ENCODE peak calls at places on chromosome 10, in six cellular contexts. One of them, this sample, is unnamed. For H3K36me3, the result is how much of the 10 kb centered on the place peaks cover.

GRCh38 chr10:58512470-58513188 is at the start of gene BICC1:
- DNase-seq in GM23338: peak
- DNase-seq in SJSA1: no peak
- DNase-seq in cardiac muscle cell: peak
- DNase-seq in uterus: peak
- DNase-seq in K562: no peak
- DNase-seq in this sample: no peak

GRCh38 chr10:47118326-47118725 is 181.7 kb upstream of the GDF10 start:
- DNase-seq in K562: no peak
- DNase-seq in SJSA1: no peak
- DNase-seq in GM23338: no peak
- DNase-seq in cardiac muscle cell: no peak
- DNase-seq in uterus: no peak
- DNase-seq in this sample: no peak

GRCh38 chr10:103595933-103596726 is 102.6 kb downstream of the NEURL1 start:
- DNase-seq in GM23338: no peak
- DNase-seq in cardiac muscle cell: no peak
- DNase-seq in uterus: peak
- DNase-seq in K562: no peak
- DNase-seq in SJSA1: no peak
- DNase-seq in this sample: no peak

GRCh38 chr10:125911145-125911544 is 14.8 kb downstream of the FANK1 start:
- DNase-seq in uterus: no peak
- DNase-seq in K562: no peak
- DNase-seq in SJSA1: no peak
- DNase-seq in cardiac muscle cell: no peak
- DNase-seq in GM23338: no peak
- DNase-seq in this sample: no peak

GRCh38 chr10:99740261-99740660 is 8.2 kb downstream of the CUTC start:
- DNase-seq in GM23338: no peak
- DNase-seq in SJSA1: no peak
- DNase-seq in K562: no peak
- DNase-seq in uterus: no peak
- DNase-seq in cardiac muscle cell: no peak
- DNase-seq in this sample: no peak

GRCh38 chr10:48932831-48933670 is 6.6 kb downstream of the LRRC18 start:
- DNase-seq in SJSA1: peak
- DNase-seq in K562: no peak
- DNase-seq in uterus: no peak
- DNase-seq in cardiac muscle cell: no peak
- DNase-seq in GM23338: no peak
- DNase-seq in this sample: no peak

GRCh38 chr10:35995515-35995914 is 353.4 kb upstream of the FZD8 start:
- DNase-seq in SJSA1: no peak
- DNase-seq in GM23338: peak
- DNase-seq in uterus: no peak
- DNase-seq in cardiac muscle cell: no peak
- DNase-seq in K562: no peak
- DNase-seq in this sample: no peak

GRCh38 chr10:86535057-86535882 is 13.7 kb upstream of the WAPL start:
- DNase-seq in SJSA1: no peak
- DNase-seq in cardiac muscle cell: peak
- DNase-seq in K562: peak
- DNase-seq in GM23338: peak
- DNase-seq in uterus: peak
- DNase-seq in this sample: peak

GRCh38 chr10:130621231-130621775 is 485.1 kb downstream of the GLRX3 start:
- DNase-seq in SJSA1: no peak
- DNase-seq in GM23338: no peak
- DNase-seq in cardiac muscle cell: no peak
- DNase-seq in K562: no peak
- DNase-seq in uterus: no peak
- DNase-seq in this sample: no peak

GRCh38 chr10:15453462-15453861 is 82.4 kb upstream of the FAM171A1 start:
- DNase-seq in uterus: no peak
- DNase-seq in GM23338: no peak
- DNase-seq in K562: no peak
- DNase-seq in cardiac muscle cell: no peak
- DNase-seq in SJSA1: no peak
- DNase-seq in this sample: no peak

GRCh38 chr10:3484306-3485187 is 300.5 kb downstream of the KLF6 start:
- DNase-seq in cardiac muscle cell: peak
- DNase-seq in K562: no peak
- DNase-seq in GM23338: no peak
- DNase-seq in SJSA1: peak
- DNase-seq in uterus: no peak
- DNase-seq in this sample: no peak

GRCh38 chr10:91587710-91588638 is 44.9 kb downstream of the PPP1R3C start:
- DNase-seq in SJSA1: peak
- DNase-seq in cardiac muscle cell: peak
- DNase-seq in K562: peak
- DNase-seq in GM23338: no peak
- DNase-seq in uterus: peak
- DNase-seq in this sample: no peak

GRCh38 chr10:116696919-116697318 is 45.4 kb downstream of the HSPA12A start:
- DNase-seq in GM23338: no peak
- DNase-seq in uterus: no peak
- DNase-seq in K562: no peak
- DNase-seq in SJSA1: no peak
- DNase-seq in cardiac muscle cell: no peak
- DNase-seq in this sample: no peak

GRCh38 chr10:113475381-113475807 is 77.5 kb upstream of the HABP2 start:
- DNase-seq in cardiac muscle cell: peak
- DNase-seq in GM23338: no peak
- DNase-seq in SJSA1: no peak
- DNase-seq in K562: no peak
- DNase-seq in uterus: no peak
- DNase-seq in this sample: no peak

GRCh38 chr10:72338180-72338579 is 16.5 kb downstream of the DNAJB12 start:
- DNase-seq in K562: no peak
- DNase-seq in uterus: no peak
- DNase-seq in cardiac muscle cell: no peak
- DNase-seq in SJSA1: no peak
- DNase-seq in GM23338: no peak
- DNase-seq in this sample: no peak
- H3K36me3 ChIP-seq in K562: half or more
- H3K36me3 ChIP-seq in uterus: under half
- H3K36me3 ChIP-seq in cardiac muscle cell: under half
- H3K36me3 ChIP-seq in SJSA1: half or more
- H3K36me3 ChIP-seq in GM23338: under half
- H3K36me3 ChIP-seq in this sample: half or more

GRCh38 chr10:7411671-7412481 is 1.0 kb upstream of the SFMBT2 start:
- DNase-seq in SJSA1: no peak
- DNase-seq in K562: no peak
- DNase-seq in cardiac muscle cell: no peak
- DNase-seq in uterus: peak
- DNase-seq in GM23338: peak
- DNase-seq in this sample: no peak

GRCh38 chr10:7410306-7410799 is 481 bp downstream of the SFMBT2 start:
- DNase-seq in SJSA1: no peak
- DNase-seq in K562: peak
- DNase-seq in uterus: peak
- DNase-seq in cardiac muscle cell: peak
- DNase-seq in GM23338: peak
- DNase-seq in this sample: no peak

GRCh38 chr10:7410800-7411670 is at the start of gene SFMBT2:
- DNase-seq in cardiac muscle cell: peak
- DNase-seq in SJSA1: peak
- DNase-seq in GM23338: peak
- DNase-seq in uterus: peak
- DNase-seq in K562: peak
- DNase-seq in this sample: peak

GRCh38 chr10:7409732-7410168 is 1.1 kb downstream of the SFMBT2 start:
- DNase-seq in GM23338: no peak
- DNase-seq in SJSA1: no peak
- DNase-seq in cardiac muscle cell: no peak
- DNase-seq in uterus: no peak
- DNase-seq in K562: no peak
- DNase-seq in this sample: no peak

GRCh38 chr10:7412482-7413251 is 1.8 kb upstream of the SFMBT2 start:
- DNase-seq in cardiac muscle cell: no peak
- DNase-seq in K562: no peak
- DNase-seq in SJSA1: no peak
- DNase-seq in GM23338: peak
- DNase-seq in uterus: peak
- DNase-seq in this sample: no peak
- H3K4me3 ChIP-seq in cardiac muscle cell: peak
- H3K4me3 ChIP-seq in K562: no peak
- H3K4me3 ChIP-seq in SJSA1: no peak
- H3K4me3 ChIP-seq in GM23338: peak
- H3K4me3 ChIP-seq in uterus: no peak
- H3K4me3 ChIP-seq in this sample: peak

DNA sequence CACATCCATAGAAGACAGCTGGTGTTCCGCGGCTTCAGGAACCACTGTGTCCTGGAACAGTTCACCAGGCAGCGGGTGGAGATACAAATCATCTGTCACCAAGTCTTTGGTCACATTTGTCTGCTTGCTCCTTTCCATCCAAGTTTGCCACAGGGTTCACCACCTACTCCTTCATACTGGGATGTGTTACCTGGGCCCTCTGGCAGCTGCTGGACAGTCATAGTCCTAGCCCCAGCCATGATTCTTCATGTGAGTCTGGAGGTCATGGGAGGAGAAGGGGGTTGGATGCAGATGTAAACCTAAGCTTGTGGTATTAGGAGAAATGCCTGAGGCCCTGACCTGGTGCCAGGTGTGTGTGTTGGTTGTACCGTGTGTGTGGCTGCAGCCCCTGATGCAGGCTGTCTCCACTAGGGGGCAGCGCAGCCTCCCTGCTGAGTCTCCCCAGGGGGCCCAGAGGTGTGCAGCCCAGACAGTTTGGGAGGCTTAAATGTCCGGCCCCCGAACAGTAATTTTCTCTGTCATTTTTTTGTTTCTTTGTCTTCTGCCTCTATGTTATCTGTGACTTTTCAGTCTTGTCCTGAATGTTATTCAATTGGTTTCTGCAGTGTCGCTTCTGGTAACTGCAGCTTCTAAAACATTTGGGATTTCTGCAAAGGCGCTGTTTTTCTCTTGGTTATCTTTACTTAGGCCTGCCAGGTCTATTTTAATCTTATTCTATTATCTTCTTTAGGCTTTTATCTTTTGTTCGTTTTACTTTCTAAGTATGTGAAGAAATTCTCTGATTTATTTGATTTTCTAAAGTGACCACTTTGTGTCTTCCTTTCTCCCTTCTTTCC is 14.8 kb downstream of the NPS start:
- DNase-seq in K562: peak
- DNase-seq in SJSA1: peak
- DNase-seq in uterus: no peak
- DNase-seq in cardiac muscle cell: no peak
- DNase-seq in GM23338: peak
- DNase-seq in this sample: no peak
- H3K36me3 ChIP-seq in K562: under half
- H3K36me3 ChIP-seq in SJSA1: under half
- H3K36me3 ChIP-seq in uterus: under half
- H3K36me3 ChIP-seq in cardiac muscle cell: under half
- H3K36me3 ChIP-seq in GM23338: under half
- H3K36me3 ChIP-seq in this sample: under half

DNA sequence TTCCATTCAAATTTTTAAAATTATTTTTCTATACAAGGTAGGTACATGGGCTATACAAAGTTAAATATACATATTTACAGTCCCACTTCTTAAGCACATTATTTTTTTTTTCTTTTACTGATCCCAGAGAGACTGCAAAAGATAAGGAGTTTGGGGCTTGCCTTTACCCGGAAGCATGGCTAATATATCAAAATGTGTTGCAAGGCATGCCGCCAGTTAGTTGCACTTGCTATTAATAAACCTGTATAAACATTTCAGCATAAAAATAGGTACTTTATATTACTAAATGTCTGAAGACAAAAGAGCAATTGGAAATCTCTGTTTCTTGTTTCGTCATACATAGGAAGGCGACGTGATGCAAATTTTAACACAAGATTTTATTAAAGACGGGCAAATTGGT is 21.5 kb upstream of the PDLIM1 start:
- DNase-seq in GM23338: no peak
- DNase-seq in cardiac muscle cell: peak
- DNase-seq in K562: no peak
- DNase-seq in SJSA1: no peak
- DNase-seq in uterus: no peak
- DNase-seq in this sample: peak
- H3K4me3 ChIP-seq in GM23338: no peak
- H3K4me3 ChIP-seq in cardiac muscle cell: no peak
- H3K4me3 ChIP-seq in K562: no peak
- H3K4me3 ChIP-seq in SJSA1: no peak
- H3K4me3 ChIP-seq in uterus: no peak
- H3K4me3 ChIP-seq in this sample: no peak

GRCh38 chr10:42513921-42514320 is 124.4 kb downstream of the ZNF33B start:
- DNase-seq in cardiac muscle cell: no peak
- DNase-seq in GM23338: no peak
- DNase-seq in SJSA1: no peak
- DNase-seq in uterus: no peak
- DNase-seq in K562: no peak
- DNase-seq in this sample: no peak

GRCh38 chr10:42519079-42519478 is 119.3 kb downstream of the ZNF33B start:
- DNase-seq in GM23338: no peak
- DNase-seq in uterus: no peak
- DNase-seq in SJSA1: no peak
- DNase-seq in cardiac muscle cell: no peak
- DNase-seq in K562: no peak
- DNase-seq in this sample: no peak

GRCh38 chr10:42523098-42523497 is 115.3 kb downstream of the ZNF33B start:
- DNase-seq in uterus: no peak
- DNase-seq in SJSA1: no peak
- DNase-seq in GM23338: no peak
- DNase-seq in cardiac muscle cell: no peak
- DNase-seq in K562: no peak
- DNase-seq in this sample: no peak

GRCh38 chr10:42519761-42520460 is 118.5 kb downstream of the ZNF33B start:
- DNase-seq in K562: no peak
- DNase-seq in SJSA1: no peak
- DNase-seq in cardiac muscle cell: no peak
- DNase-seq in uterus: no peak
- DNase-seq in GM23338: peak
- DNase-seq in this sample: no peak
- H3K36me3 ChIP-seq in K562: under half
- H3K36me3 ChIP-seq in SJSA1: under half
- H3K36me3 ChIP-seq in cardiac muscle cell: under half
- H3K36me3 ChIP-seq in uterus: under half
- H3K36me3 ChIP-seq in GM23338: half or more
- H3K36me3 ChIP-seq in this sample: half or more

GRCh38 chr10:6045600-6046457 is 16.3 kb downstream of the IL2RA start:
- DNase-seq in K562: no peak
- DNase-seq in uterus: no peak
- DNase-seq in GM23338: no peak
- DNase-seq in SJSA1: no peak
- DNase-seq in cardiac muscle cell: no peak
- DNase-seq in this sample: no peak

GRCh38 chr10:6044060-6044459 is 18.1 kb downstream of the IL2RA start:
- DNase-seq in K562: no peak
- DNase-seq in GM23338: no peak
- DNase-seq in SJSA1: no peak
- DNase-seq in uterus: no peak
- DNase-seq in cardiac muscle cell: no peak
- DNase-seq in this sample: no peak

GRCh38 chr10:6047326-6047611 is 14.9 kb downstream of the IL2RA start:
- DNase-seq in K562: no peak
- DNase-seq in SJSA1: no peak
- DNase-seq in GM23338: no peak
- DNase-seq in uterus: no peak
- DNase-seq in cardiac muscle cell: no peak
- DNase-seq in this sample: no peak

GRCh38 chr10:6046458-6047325 is 15.5 kb downstream of the IL2RA start:
- DNase-seq in cardiac muscle cell: no peak
- DNase-seq in SJSA1: no peak
- DNase-seq in uterus: no peak
- DNase-seq in K562: no peak
- DNase-seq in GM23338: no peak
- DNase-seq in this sample: no peak

GRCh38 chr10:6044651-6045599 is 17.2 kb downstream of the IL2RA start:
- DNase-seq in K562: no peak
- DNase-seq in SJSA1: no peak
- DNase-seq in GM23338: no peak
- DNase-seq in uterus: no peak
- DNase-seq in cardiac muscle cell: no peak
- DNase-seq in this sample: no peak
- H3K4me3 ChIP-seq in K562: no peak
- H3K4me3 ChIP-seq in SJSA1: no peak
- H3K4me3 ChIP-seq in GM23338: no peak
- H3K4me3 ChIP-seq in uterus: no peak
- H3K4me3 ChIP-seq in cardiac muscle cell: no peak
- H3K4me3 ChIP-seq in this sample: no peak

This sample was measured in stomach.